ENCODE peak calls at places on chromosomes 16 and 17, in ten cellular contexts. C, I, Y, U, L, O, J, R, P and Z are unnamed samples.
A peak's percentile ranks its signal among the peaks of the same experiment; 100 is the strongest.

GRCh38 chr17:68700391-68700790 is 99.2 kb upstream of the FAM20A start:
- DNase-seq in C (no peak), I (no peak), Y (no peak), U (no peak), L (no peak), O (no peak), J (no peak), R (no peak), P (no peak), Z (no peak)

GRCh38 chr17:44878627-44879221 is 20.5 kb downstream of the EFTUD2 start:
- DNase-seq in C (peak; percentile 49), I (peak; percentile 52), Y (peak; percentile 14), U (peak; percentile 38), L (peak; percentile 87), O (peak; percentile 50), J (no peak), R (no peak), P (peak; percentile 45), Z (peak; percentile 64)

GRCh38 chr16:67669499-67670101 is 3.0 kb downstream of the C16orf86 start:
- DNase-seq in C (no peak), I (no peak), Y (no peak), U (no peak), L (no peak), O (no peak), J (no peak), R (no peak), P (no peak), Z (no peak)

GRCh38 chr16:54912720-54913119 is 17.9 kb upstream of the IRX5 start:
- DNase-seq in C (no peak), I (no peak), Y (no peak), U (no peak), L (no peak), O (no peak), J (no peak), R (no peak), P (no peak), Z (no peak)

GRCh38 chr17:33732116-33732515 is 439.0 kb upstream of the ASIC2 start:
- DNase-seq in C (peak; percentile 1), I (peak; percentile 70), Y (no peak), U (peak; percentile 0), L (no peak), O (peak; percentile 15), J (no peak), R (no peak), P (peak; percentile 30), Z (peak; percentile 33)

GRCh38 chr16:66226762-66227161 is 139.7 kb upstream of the CDH5 start:
- DNase-seq in C (no peak), I (no peak), Y (no peak), U (no peak), L (no peak), O (no peak), J (no peak), R (no peak), P (no peak), Z (no peak)

GRCh38 chr17:76076765-76077581 is 2.0 kb upstream of the ZACN start:
- DNase-seq in C (no peak), I (peak; percentile 54), Y (no peak), U (peak; percentile 41), L (peak; percentile 76), O (no peak), J (no peak), R (peak; percentile 40), P (no peak), Z (peak; percentile 28)

GRCh38 chr17:74599531-74599939 is 7.5 kb upstream of the CD300LD start:
- DNase-seq in C (no peak), I (no peak), Y (no peak), U (no peak), L (no peak), O (no peak), J (no peak), R (peak; percentile 38), P (no peak), Z (no peak)

GRCh38 chr16:24544640-24545039 is 5.3 kb downstream of the RBBP6 start:
- DNase-seq in C (peak; percentile 45), I (no peak), Y (peak; percentile 54), U (peak; percentile 74), L (no peak), O (no peak), J (no peak), R (no peak), P (no peak), Z (peak; percentile 53)

GRCh38 chr16:24540575-24541240 is 1.3 kb downstream of the RBBP6 start:
- DNase-seq in C (peak; percentile 46), I (peak; percentile 36), Y (peak; percentile 4), U (peak; percentile 19), L (no peak), O (peak; percentile 72), J (no peak), R (peak; percentile 37), P (peak; percentile 17), Z (peak; percentile 55)

GRCh38 chr16:24539850-24540484 is 601 bp downstream of the RBBP6 start:
- DNase-seq in C (peak; percentile 37), I (peak; percentile 52), Y (peak; percentile 34), U (peak; percentile 19), L (peak; percentile 75), O (no peak), J (no peak), R (peak; percentile 3), P (peak; percentile 36), Z (peak; percentile 81)

GRCh38 chr16:24541534-24541933 is 2.2 kb downstream of the RBBP6 start:
- DNase-seq in C (peak; percentile 23), I (no peak), Y (no peak), U (no peak), L (no peak), O (no peak), J (no peak), R (no peak), P (no peak), Z (no peak)

DNA sequence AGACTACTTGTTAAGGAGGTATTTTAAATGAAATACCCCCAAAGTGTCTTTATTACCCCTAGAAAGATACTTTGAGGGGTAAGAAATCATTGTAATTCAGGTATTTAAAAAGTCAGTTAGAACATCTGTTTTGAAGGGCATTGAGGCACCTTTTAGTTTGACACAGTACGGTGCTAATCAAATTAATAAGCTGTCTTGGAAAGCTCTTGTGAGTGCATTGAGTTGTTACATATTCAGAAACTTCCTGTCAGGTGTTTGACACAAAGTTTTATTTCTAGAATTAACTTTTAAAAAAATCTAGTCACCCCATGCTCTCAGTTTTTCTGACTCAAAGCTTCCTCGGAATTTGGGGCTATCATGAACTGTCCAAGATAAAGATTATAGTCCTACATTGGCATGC is 4.6 kb downstream of the RBBP6 start:
- DNase-seq in C (peak; percentile 19), I (no peak), Y (peak; percentile 8), U (no peak), L (no peak), O (peak; percentile 55), J (no peak), R (no peak), P (no peak), Z (peak; percentile 11)
- H2AFZ ChIP-seq in C (no peak overlapping the region), I (no peak overlapping the region), Y (no peak overlapping the region), U (no peak overlapping the region), L (no peak overlapping the region), O (no peak overlapping the region), J (no peak overlapping the region), R (no peak overlapping the region), P (no peak overlapping the region), Z (no peak overlapping the region)

GRCh38 chr17:55407641-55408566 is 13.7 kb downstream of the MMD start:
- DNase-seq in C (no peak), I (no peak), Y (no peak), U (no peak), L (no peak), O (no peak), J (no peak), R (no peak), P (no peak), Z (no peak)
- H3K36me3 ChIP-seq in C (peaks cover 2% of the 10 kb centered on the region), I (peaks cover 21% of the 10 kb centered on the region), Y (peaks cover 8% of the 10 kb centered on the region), U (peaks cover 50% of the 10 kb centered on the region), L (peaks cover 33% of the 10 kb centered on the region), O (peaks cover 97% of the 10 kb centered on the region), J (peaks cover 46% of the 10 kb centered on the region), R (peaks cover 3% of the 10 kb centered on the region), P (peaks cover 50% of the 10 kb centered on the region), Z (peaks cover 12% of the 10 kb centered on the region)

DNA sequence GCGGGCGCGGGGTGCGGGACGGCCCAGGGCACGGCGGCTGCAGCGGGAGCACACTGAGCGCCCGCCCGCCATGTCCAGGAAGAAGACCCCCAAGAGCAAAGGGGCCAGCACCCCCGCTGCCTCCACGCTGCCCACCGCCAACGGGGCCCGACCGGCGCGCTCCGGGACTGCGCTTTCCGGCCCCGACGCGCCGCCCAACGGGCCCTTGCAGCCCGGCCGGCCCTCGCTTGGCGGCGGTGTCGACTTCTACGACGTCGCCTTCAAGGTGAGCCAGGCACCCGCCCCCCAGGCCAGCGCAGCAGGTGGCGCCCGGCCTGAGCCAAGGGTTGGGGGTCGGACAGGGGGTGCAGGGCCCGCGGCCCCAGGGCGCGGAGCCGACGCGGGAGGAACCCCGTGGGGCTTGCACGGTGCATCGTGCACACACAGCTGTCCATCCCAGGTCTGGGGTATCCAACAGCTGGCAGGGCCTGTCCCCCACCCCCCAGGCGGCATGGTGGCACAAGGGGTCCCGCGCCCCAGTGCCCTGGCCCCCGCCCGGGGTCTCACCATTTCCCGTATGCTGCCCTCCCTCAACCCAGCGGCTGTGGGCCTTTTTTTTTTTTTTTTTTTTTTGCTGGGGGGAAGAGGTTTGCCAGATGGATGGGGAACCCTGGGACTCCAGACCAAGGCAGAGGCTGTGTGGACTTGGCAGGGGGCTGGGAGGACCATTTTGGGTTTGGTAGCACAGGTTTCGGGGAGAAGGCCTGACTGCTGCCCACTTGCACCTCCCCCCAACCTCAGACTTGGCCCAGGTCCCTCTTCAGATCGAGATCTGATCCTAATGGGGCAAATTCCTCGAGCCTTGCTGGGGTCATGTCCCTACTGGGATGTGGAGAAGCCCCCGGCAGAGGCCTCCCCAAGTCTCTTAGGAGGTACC is 547 bp downstream of the RAB26 start:
- DNase-seq in C (no peak), I (peak; percentile 56), Y (no peak), U (no peak), L (peak; percentile 94), O (peak; percentile 54), J (no peak), R (peak; percentile 48), P (peak; percentile 50), Z (peak; percentile 61)
- H2AFZ ChIP-seq in C (no peak overlapping the region), I (no peak overlapping the region), Y (no peak overlapping the region), U (peak overlapping the region; percentile 91), L (no peak overlapping the region), O (no peak overlapping the region), J (peak overlapping the region; percentile 10), R (no peak overlapping the region), P (peak overlapping the region; percentile 71), Z (no peak overlapping the region)

GRCh38 chr16:931651-932500 is 38.9 kb downstream of the LMF1 start:
- DNase-seq in C (no peak), I (no peak), Y (no peak), U (no peak), L (no peak), O (no peak), J (no peak), R (no peak), P (no peak), Z (no peak)
- H3K36me3 ChIP-seq in C (no peaks in the 10 kb centered on the region), I (no peaks in the 10 kb centered on the region), Y (no peaks in the 10 kb centered on the region), U (peaks cover 8% of the 10 kb centered on the region), L (no peaks in the 10 kb centered on the region), O (peaks cover 1% of the 10 kb centered on the region), J (no peaks in the 10 kb centered on the region), R (no peaks in the 10 kb centered on the region), P (no peaks in the 10 kb centered on the region), Z (no peaks in the 10 kb centered on the region)